ENCODE peak calls at places on chromosomes 11 and 22, in four cellular contexts. U is ovary; B is CD8-positive, alpha-beta memory T cell; L is mesendoderm. W is an unnamed sample.

GRCh38 chr11:111344032-111344431 is 35.0 kb downstream of the POU2AF1 start:
- DNase-seq in U (peak), L (peak), B (no peak), W (peak)

GRCh38 chr11:95788921-95789505 is 569 bp downstream of the FAM76B start:
- DNase-seq in U (no peak), B (peak), L (peak), W (no peak)

GRCh38 chr11:380095-380480 is 10.8 kb downstream of the B4GALNT4 start:
- DNase-seq in B (no peak), L (no peak), U (no peak), W (no peak)

GRCh38 chr22:39577900-39578299 is 7.3 kb downstream of the CACNA1I start:
- DNase-seq in L (no peak), B (no peak), U (no peak), W (no peak)

GRCh38 chr22:27372364-27372763 is 429.2 kb downstream of the MN1 start:
- DNase-seq in U (no peak), B (no peak), L (no peak), W (no peak)

GRCh38 chr11:112928136-112928535 is 33.1 kb upstream of the NCAM1 start:
- DNase-seq in B (no peak), L (no peak), U (no peak), W (no peak)

GRCh38 chr11:39784873-39785272 is 1674.6 kb downstream of the LRRC4C start:
- DNase-seq in B (no peak), L (no peak), U (no peak), W (no peak)

GRCh38 chr22:33793464-33793863 is 126.8 kb downstream of the LARGE1 start:
- DNase-seq in U (no peak), B (no peak), L (no peak), W (no peak)

GRCh38 chr11:100918551-100919500 is 210.8 kb downstream of the PGR start:
- DNase-seq in B (no peak), L (no peak), U (no peak), W (no peak)

GRCh38 chr22:34395370-34395769 is 475.1 kb upstream of the LARGE1 start:
- DNase-seq in U (no peak), L (peak), B (no peak), W (no peak)

GRCh38 chr11:9089061-9089460 is 2.3 kb downstream of the SCUBE2 start:
- DNase-seq in L (no peak), U (no peak), B (no peak), W (no peak)

GRCh38 chr11:125410091-125410490 is 86.0 kb downstream of the FEZ1 start:
- DNase-seq in L (peak), U (no peak), B (no peak), W (no peak)

GRCh38 chr22:17727244-17727892 is 46.9 kb downstream of the BID start:
- DNase-seq in U (no peak), L (no peak), B (no peak), W (no peak)

GRCh38 chr11:92272651-92273050 is 48.0 kb downstream of the FAT3 start:
- DNase-seq in B (no peak), L (no peak), U (no peak), W (no peak)

GRCh38 chr22:49331223-49331815 is 496.4 kb downstream of the BRD1 start:
- DNase-seq in U (no peak), L (no peak), B (no peak), W (no peak)

GRCh38 chr11:17743026-17743807 is 8.6 kb downstream of the KCNC1 start:
- DNase-seq in U (no peak), L (no peak), B (no peak), W (no peak)

GRCh38 chr11:131871061-131871460 is 500.6 kb downstream of the NTM start:
- DNase-seq in B (no peak), L (no peak), U (no peak), W (no peak)

GRCh38 chr11:112086422-112087191 is at the start of the genes SDHD and TIMM8B:
- DNase-seq in U (peak), B (peak), L (peak), W (peak)

GRCh38 chr11:93188726-93189125 is 9.1 kb downstream of the SLC36A4 start:
- DNase-seq in B (no peak), L (no peak), U (no peak), W (no peak)

DNA sequence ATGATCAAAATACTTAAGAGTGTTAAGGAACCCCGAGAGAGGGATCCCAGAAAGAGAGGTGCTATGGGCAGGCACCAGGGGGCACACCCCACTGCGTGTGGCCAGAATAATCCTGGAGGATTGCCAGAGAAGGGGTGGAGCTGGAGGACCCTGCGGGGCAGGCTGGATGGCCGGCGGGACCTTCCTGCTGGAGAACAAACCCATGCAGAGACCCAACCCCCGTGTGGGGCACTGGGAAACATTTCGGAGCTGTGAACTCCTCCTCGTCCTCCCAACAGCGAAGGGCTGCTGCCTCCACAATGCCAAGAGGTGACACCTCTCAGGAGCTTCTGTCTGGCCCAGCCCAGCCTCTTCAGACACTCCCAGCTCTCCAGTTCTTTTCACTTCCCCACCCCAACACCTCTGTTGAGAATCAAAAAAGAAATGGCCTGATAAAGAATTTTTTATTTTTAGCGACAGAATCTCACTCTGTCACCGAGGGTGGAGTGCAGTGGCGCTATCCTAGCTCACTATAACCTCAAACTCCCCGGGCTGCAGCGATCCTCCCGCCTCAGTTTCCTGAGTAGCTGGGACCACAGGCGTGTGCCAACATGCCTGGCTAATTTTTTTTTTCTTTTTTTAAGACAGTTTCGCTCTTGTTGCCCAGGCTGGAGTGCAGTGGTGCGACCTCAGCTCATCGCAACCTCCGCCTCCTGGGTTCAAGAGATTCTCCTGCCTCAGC is 25.6 kb downstream of the RHOD start:
- DNase-seq in U (no peak), L (peak), B (no peak), W (no peak)
- H3K4me3 ChIP-seq in U (no peak), L (no peak), B (peak), W (no peak)

GRCh38 chr11:1547467-1548098 is 24.5 kb downstream of the DUSP8 start:
- DNase-seq in U (no peak), L (no peak), B (no peak), W (no peak)
- H3K4me3 ChIP-seq in U (peak), L (no peak), B (no peak), W (no peak)

GRCh38 chr11:118174006-118174567 is 2.4 kb downstream of the SCN2B start:
- DNase-seq in U (no peak), B (no peak), L (no peak), W (no peak)

GRCh38 chr11:118172356-118172755 is 4.1 kb downstream of the SCN2B start:
- DNase-seq in B (no peak), L (no peak), U (no peak), W (no peak)

GRCh38 chr11:118175031-118175531 is 1.4 kb downstream of the SCN2B start:
- DNase-seq in L (peak), B (no peak), U (no peak), W (no peak)

GRCh38 chr11:118176400-118177134 is at the start of gene SCN2B:
- DNase-seq in U (no peak), L (peak), B (no peak), W (no peak)

DNA sequence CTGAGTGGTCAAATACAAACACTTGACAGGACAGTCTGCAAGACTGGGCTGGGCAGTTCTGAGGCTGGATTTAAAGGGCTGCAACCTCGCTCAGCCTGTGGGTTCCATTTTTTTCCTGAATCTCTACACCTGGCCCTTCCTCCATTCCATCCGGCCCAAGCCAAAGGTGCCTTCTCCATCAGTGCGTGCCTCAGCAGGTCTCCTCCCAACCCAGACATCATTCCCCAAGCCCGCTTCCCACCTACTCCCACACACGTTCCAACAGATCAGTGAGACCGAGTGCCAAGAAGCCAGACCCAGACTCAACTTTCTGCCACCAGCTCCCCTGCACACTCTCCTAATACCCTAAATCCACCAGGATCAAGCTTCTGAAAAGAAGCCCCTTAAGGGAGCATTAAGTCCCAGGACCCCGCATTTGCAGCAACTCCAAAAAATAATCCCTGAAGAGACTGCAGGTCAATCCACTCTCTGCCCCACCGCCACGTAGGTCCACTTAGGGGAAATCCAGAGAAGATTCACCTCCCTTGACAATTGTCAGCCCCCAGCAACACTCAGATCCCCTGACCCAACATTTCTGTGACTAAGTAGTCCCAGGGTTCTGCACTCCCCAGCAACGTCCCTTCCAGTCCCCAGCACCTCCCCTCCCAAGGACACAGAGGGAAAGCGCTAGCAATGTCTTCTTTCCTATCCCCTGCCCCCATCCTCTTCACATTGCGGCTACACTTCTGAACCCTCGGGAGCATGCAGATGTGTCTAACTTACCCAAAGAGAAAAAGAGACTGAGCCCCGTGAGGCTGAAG is 639 bp downstream of the SCN2B start:
- DNase-seq in B (no peak), L (peak), U (no peak), W (no peak)
- H3K4me3 ChIP-seq in B (no peak), L (peak), U (peak), W (no peak)

DNA sequence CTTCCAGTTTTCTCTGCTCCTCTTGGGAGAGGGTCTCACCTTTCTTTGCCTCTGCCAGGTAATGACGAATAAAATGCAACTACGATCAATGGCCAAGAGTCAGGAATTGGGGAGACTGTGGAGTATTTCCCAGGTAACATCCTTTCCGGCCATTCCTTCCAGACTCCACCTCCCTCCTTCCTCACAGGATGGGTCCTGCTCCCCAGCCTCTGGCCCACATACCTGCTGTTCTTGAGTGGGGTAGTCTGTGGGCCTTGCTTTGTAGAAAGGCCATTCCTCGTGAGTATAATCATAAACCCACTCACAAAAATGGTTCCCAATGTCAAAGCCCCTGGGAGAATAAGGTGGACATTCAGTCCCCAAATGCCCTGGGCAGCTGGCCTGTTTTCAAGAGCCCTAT is 1.5 kb upstream of the CPT1B start:
- DNase-seq in U (no peak), B (no peak), L (no peak), W (no peak)
- H3K4me3 ChIP-seq in U (no peak), B (no peak), L (no peak), W (no peak)

DNA sequence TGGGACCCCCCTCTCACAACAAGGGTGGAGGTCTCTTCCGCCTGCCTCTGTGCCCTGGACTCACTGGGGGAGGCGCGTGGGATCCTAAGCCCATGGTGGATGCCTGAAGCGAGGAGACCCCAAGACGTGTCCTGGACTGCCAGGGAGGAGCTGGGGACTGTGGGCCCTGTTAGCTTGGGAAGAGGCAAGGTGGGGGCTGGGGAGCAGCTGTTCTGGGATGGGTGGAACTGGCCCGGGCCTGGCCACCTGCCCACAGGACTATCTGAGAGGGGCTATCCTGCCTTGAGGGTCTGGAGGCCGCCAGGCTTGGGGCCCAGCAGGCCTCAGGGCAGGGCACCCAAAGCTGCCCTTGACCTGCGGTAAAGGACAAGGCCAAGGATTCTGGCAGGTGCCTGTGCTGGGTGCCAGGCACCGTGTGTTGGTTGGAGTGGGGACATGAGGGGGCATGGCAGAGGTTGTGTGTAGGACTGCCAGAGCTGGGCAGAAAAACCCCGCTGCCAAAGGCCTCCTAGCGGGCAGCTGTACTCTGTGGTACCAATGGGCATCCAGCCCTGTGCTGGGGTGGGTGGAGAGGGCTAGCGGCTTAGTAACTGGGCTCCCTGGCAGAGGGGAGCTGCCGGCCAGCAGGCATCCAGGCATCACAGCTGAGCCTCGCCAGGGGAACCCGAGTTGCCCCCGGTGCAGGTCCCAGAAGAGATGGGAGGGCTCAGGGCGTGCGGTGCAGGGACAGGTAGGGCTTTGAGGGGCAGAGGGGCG is 670 bp downstream of the LSP1 start:
- DNase-seq in L (no peak), U (no peak), B (no peak), W (no peak)
- H3K4me3 ChIP-seq in L (no peak), U (no peak), B (peak), W (no peak)

DNA sequence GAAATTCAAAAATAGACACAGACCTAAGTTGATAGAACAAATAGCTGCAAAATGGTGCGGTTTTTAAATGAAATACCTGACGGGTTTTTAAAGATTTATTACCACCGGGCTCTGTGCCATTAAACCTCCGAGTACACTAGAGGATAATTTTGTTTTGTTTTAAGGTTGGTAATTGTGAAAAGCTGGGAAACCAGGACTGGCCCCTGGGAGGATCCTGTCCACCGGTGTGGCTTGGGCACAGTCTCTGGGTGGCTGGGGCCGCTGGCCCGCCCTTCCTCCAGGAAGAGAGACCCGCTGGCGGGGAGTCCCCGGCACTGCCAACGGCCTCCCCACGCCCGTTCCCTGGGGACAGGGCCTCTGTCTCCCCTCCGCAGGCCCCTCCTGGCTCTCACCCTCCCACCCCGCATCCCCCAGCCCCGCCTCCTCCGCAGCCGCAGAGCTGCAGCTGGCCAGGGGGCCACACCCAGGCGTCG is 13.8 kb downstream of the KCNJ5 start:
- DNase-seq in U (no peak), L (peak), B (no peak), W (no peak)
- H3K4me3 ChIP-seq in U (peak), L (peak), B (peak), W (peak)

W was measured in skeletal muscle cell.